ENCODE peak calls at places on chromosomes 7 and 10, in eight cellular contexts. I, K, N, Z, R, V, F and T are unnamed samples.

GRCh38 chr7:29622335-29623265 is 59.0 kb downstream of the PRR15 start:
- DNase-seq in F (no peak), R (no peak), V (no peak), K (peak), Z (peak), N (no peak), I (peak), T (no peak)

GRCh38 chr10:119286983-119287612 is 79.7 kb downstream of the GRK5 start:
- DNase-seq in F (no peak), Z (no peak), V (no peak), K (no peak), N (no peak), R (no peak), I (no peak), T (no peak)

GRCh38 chr10:30775779-30776591 is 146.4 kb upstream of the LYZL2 start:
- DNase-seq in K (no peak), V (no peak), N (no peak), R (no peak), F (no peak), Z (peak), I (peak), T (no peak)

GRCh38 chr10:102461187-102462054 is 10.1 kb upstream of the C10orf95 start:
- DNase-seq in K (peak), I (peak), N (peak), R (peak), V (peak), F (peak), Z (peak), T (peak)

GRCh38 chr10:90133606-90134005 is 432.2 kb downstream of the KIF20B start:
- DNase-seq in I (no peak), F (no peak), Z (no peak), R (no peak), N (no peak), K (no peak), V (no peak), T (no peak)

GRCh38 chr7:152336754-152337368 is 98.9 kb downstream of the KMT2C start:
- DNase-seq in F (no peak), K (peak), Z (peak), R (no peak), N (no peak), I (peak), V (peak), T (peak)

GRCh38 chr7:71486856-71487628 is 355.1 kb downstream of the GALNT17 start:
- DNase-seq in V (no peak), Z (no peak), I (peak), R (no peak), F (no peak), N (no peak), K (no peak), T (no peak)

GRCh38 chr10:133062085-133062484 is 25.6 kb upstream of the ADGRA1 start:
- DNase-seq in R (no peak), Z (no peak), I (no peak), N (no peak), V (no peak), F (no peak), K (no peak), T (no peak)

GRCh38 chr10:90313548-90314325 is 544.1 kb downstream of the HTR7 start:
- DNase-seq in K (no peak), N (no peak), R (no peak), Z (peak), F (no peak), I (no peak), V (no peak), T (no peak)

GRCh38 chr10:72337039-72337629 is 17.6 kb downstream of the DNAJB12 start:
- DNase-seq in V (peak), N (peak), Z (peak), F (peak), R (peak), K (peak), I (no peak), T (peak)

GRCh38 chr10:124249812-124250432 is 156.5 kb upstream of the CHST15 start:
- DNase-seq in F (no peak), I (no peak), V (no peak), K (no peak), R (no peak), Z (no peak), N (peak), T (no peak)

GRCh38 chr7:88344956-88345832 is 38.5 kb upstream of the STEAP4 start:
- DNase-seq in Z (peak), K (peak), F (no peak), V (no peak), I (peak), R (no peak), N (peak), T (no peak)

GRCh38 chr10:70571236-70571635 is 31.3 kb downstream of the PRF1 start:
- DNase-seq in F (no peak), Z (no peak), R (no peak), V (no peak), N (no peak), I (no peak), K (no peak), T (no peak)

GRCh38 chr7:74483402-74484336 is 30.0 kb downstream of the GTF2IRD1 start:
- DNase-seq in K (no peak), V (no peak), Z (peak), N (no peak), F (no peak), R (no peak), I (no peak), T (no peak)

GRCh38 chr7:42946616-42946928 is 14.4 kb downstream of the MRPL32 start:
- DNase-seq in Z (peak), V (no peak), F (no peak), N (no peak), K (no peak), R (no peak), I (no peak), T (no peak)

GRCh38 chr7:39811161-39811614 is 138.9 kb upstream of the CDK13 start:
- DNase-seq in N (no peak), K (no peak), R (no peak), Z (peak), F (no peak), I (no peak), V (no peak), T (no peak)

GRCh38 chr10:62045765-62046521 is 144.4 kb downstream of the ARID5B start:
- DNase-seq in N (no peak), F (no peak), I (no peak), R (no peak), Z (peak), K (no peak), V (no peak), T (no peak)

GRCh38 chr7:29375641-29376562 is 181.3 kb downstream of the CHN2 start:
- DNase-seq in F (no peak), I (no peak), R (no peak), V (no peak), K (peak), N (peak), Z (peak), T (no peak)

GRCh38 chr10:105266966-105267539 is 626.0 kb downstream of the SORCS3 start:
- DNase-seq in F (no peak), N (no peak), I (no peak), K (no peak), Z (no peak), R (no peak), V (no peak), T (no peak)

GRCh38 chr10:14838582-14839304 is 637 bp downstream of the HSPA14 start:
- DNase-seq in F (no peak), N (peak), Z (peak), V (peak), I (no peak), R (peak), K (peak), T (no peak)

GRCh38 chr10:77575271-77576006 is 62.2 kb downstream of the KCNMA1 start:
- DNase-seq in K (no peak), R (no peak), Z (no peak), N (no peak), I (no peak), F (no peak), V (no peak), T (no peak)

GRCh38 chr7:151091431-151091830 is 5.2 kb downstream of the AGAP3 start:
- DNase-seq in F (no peak), V (no peak), K (no peak), I (no peak), R (no peak), N (no peak), Z (no peak), T (no peak)

GRCh38 chr10:110500515-110500905 is 2.8 kb downstream of the DUSP5 start:
- DNase-seq in I (no peak), F (no peak), K (no peak), Z (peak), R (no peak), N (no peak), V (no peak), T (no peak)

GRCh38 chr7:158733762-158734494 is 29.3 kb upstream of the NCAPG2 start:
- DNase-seq in F (no peak), I (no peak), V (no peak), K (no peak), Z (no peak), R (no peak), N (no peak), T (no peak)

GRCh38 chr10:65765006-65765546 is 1160.8 kb upstream of the LRRTM3 start:
- DNase-seq in N (no peak), I (no peak), V (no peak), R (no peak), Z (no peak), K (no peak), F (no peak), T (no peak)

GRCh38 chr10:127485153-127485857 is 63.8 kb upstream of the NPS start:
- DNase-seq in F (no peak), I (no peak), Z (peak), N (no peak), K (no peak), R (no peak), V (no peak), T (no peak)

GRCh38 chr7:115005241-115005640 is 83.3 kb downstream of the MDFIC start:
- DNase-seq in R (no peak), F (no peak), N (no peak), Z (no peak), V (no peak), K (no peak), I (no peak), T (no peak)

GRCh38 chr10:63247771-63248170 is 114.6 kb downstream of the NRBF2 start:
- DNase-seq in F (no peak), Z (peak), R (no peak), I (no peak), N (no peak), K (no peak), V (no peak), T (no peak)

GRCh38 chr7:73703985-73704639 is 15.4 kb downstream of the STX1A start:
- DNase-seq in K (no peak), R (no peak), Z (no peak), I (no peak), N (peak), V (peak), F (no peak), T (no peak)

GRCh38 chr7:82443044-82443800 is at the start of gene CACNA2D1:
- DNase-seq in Z (peak), N (peak), V (no peak), I (no peak), F (no peak), K (peak), R (no peak), T (no peak)

GRCh38 chr7:30005511-30005910 is 15.9 kb upstream of the SCRN1 start:
- DNase-seq in F (no peak), V (no peak), K (no peak), N (no peak), I (no peak), R (no peak), Z (no peak), T (no peak)

GRCh38 chr7:52260046-52260665 is 775.3 kb upstream of the POM121L12 start:
- DNase-seq in K (no peak), N (peak), V (no peak), R (no peak), Z (no peak), I (no peak), F (no peak), T (no peak)

GRCh38 chr10:46550076-46550790 is 6.2 kb downstream of the GPRIN2 start:
- DNase-seq in I (no peak), F (no peak), K (peak), Z (no peak), R (no peak), N (peak), V (no peak), T (no peak)

GRCh38 chr7:151415375-151416112 is 5.7 kb upstream of the WDR86 start:
- DNase-seq in V (no peak), I (no peak), Z (no peak), N (no peak), R (no peak), F (no peak), K (no peak), T (no peak)

GRCh38 chr10:75956624-75957023 is 525.2 kb downstream of the LRMDA start:
- DNase-seq in F (no peak), I (no peak), N (no peak), K (no peak), Z (peak), V (no peak), R (no peak), T (no peak)

GRCh38 chr10:119667562-119668328 is 16.6 kb downstream of the BAG3 start:
- DNase-seq in K (peak), V (no peak), F (no peak), R (no peak), Z (peak), I (peak), N (peak), T (no peak)

GRCh38 chr7:93921607-93922446 is at the start of gene GNG11:
- DNase-seq in F (no peak), K (peak), I (no peak), V (no peak), Z (peak), N (peak), R (no peak), T (peak)

GRCh38 chr7:156818133-156818532 is 74.8 kb downstream of the LMBR1 start:
- DNase-seq in F (no peak), I (no peak), N (no peak), V (no peak), Z (no peak), K (no peak), R (no peak), T (no peak)